ENCODE peak calls at places on chromosome 13, in five cellular contexts. X is suprapubic skin; V is activated CD8-positive, alpha-beta T cell treated with anti-CD3 and anti-CD28 coated beads for 36 hours; N is MCF 10A; B is stomach. I is an unnamed sample.

GRCh38 chr13:51912511-51913225 is 50.9 kb downstream of the CCDC70 start:
- DNase-seq in B (no peak), N (no peak), V (no peak), X (peak), I (no peak)

GRCh38 chr13:102147353-102147752 is 254.5 kb downstream of the FGF14 start:
- DNase-seq in X (no peak), V (no peak), N (no peak), B (no peak), I (no peak)

GRCh38 chr13:101942038-101942437 is 459.8 kb downstream of the FGF14 start:
- DNase-seq in B (no peak), N (peak), V (peak), X (no peak), I (no peak)

GRCh38 chr13:111090169-111090568 is 24.9 kb upstream of the ARHGEF7 start:
- DNase-seq in V (no peak), B (no peak), N (no peak), X (no peak), I (no peak)

GRCh38 chr13:106393776-106394175 is 141.7 kb downstream of the EFNB2 start:
- DNase-seq in N (peak), V (no peak), X (no peak), B (no peak), I (no peak)

GRCh38 chr13:33236021-33236420 is 49.5 kb downstream of the STARD13 start:
- DNase-seq in V (no peak), N (peak), B (no peak), X (no peak), I (no peak)

GRCh38 chr13:76769238-76769859 is 116.9 kb downstream of the KCTD12 start:
- DNase-seq in B (no peak), X (no peak), V (no peak), N (no peak), I (no peak)

GRCh38 chr13:28489536-28489935 is 5.4 kb downstream of the FLT1 start:
- DNase-seq in N (no peak), B (no peak), V (no peak), X (no peak), I (no peak)

GRCh38 chr13:39784347-39784746 is 128.9 kb downstream of the COG6 start:
- DNase-seq in V (no peak), B (no peak), X (no peak), N (no peak), I (no peak)

DNA sequence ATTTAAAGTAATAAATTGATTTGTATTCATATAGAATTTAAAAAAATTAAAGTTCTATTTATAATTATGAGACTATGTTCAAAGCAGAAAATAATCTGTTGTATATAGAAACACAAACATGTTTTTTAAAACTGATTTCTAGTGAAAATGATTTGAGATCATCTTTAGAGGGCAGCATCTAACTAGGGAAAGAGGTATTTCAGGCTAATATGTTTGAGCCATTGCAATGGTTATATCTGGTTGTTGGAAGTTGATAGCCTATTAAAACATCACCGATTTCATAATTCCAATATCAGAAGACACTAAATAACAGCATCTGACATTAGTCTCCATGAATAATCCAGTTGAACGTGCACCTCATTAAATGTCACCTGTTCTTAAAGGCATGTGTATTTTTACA is 79.8 kb upstream of the SLITRK6 start:
- DNase-seq in V (no peak), X (no peak), N (peak), B (no peak), I (no peak)
- TF ChIP-seq CTCF in V (no peak), X (no peak), N (no peak), B (no peak), I (no peak)

DNA sequence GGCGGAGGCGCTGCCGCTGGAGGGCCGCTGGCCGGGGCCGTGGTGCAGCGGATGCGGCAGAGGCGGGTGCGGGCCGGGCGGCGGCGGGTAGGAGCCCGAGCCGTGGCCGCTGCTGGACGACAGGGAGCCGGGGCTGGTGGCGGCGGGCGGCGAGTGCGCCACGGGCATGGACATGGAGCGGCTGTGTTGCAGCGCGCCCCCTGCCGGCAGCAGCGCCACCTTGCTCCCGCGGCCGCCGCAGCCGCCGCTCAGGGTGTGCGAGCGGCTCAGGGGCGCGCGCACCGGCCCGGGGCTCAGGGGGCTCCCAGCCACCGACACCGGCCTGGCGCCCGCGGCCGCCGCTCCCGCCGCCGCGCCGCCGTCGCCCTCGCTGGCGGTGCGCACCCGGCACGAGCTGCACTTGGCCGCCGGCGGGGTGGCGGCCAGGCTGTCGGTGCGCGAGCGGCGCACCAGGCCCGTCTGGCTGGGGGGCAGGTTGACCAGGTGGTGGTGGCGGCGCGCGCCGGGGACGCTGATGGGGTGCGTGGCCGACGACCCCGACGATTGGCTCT is 1.7 kb downstream of the IRS2 start:
- DNase-seq in V (peak), B (peak), N (peak), X (no peak), I (no peak)
- TF ChIP-seq CTCF in V (peak), B (no peak), N (peak), X (peak), I (peak)

GRCh38 chr13:44030615-44031014 is 150.9 kb downstream of the LACC1 start:
- DNase-seq in V (no peak), N (no peak), X (no peak), B (no peak), I (no peak)

GRCh38 chr13:44022196-44022595 is 142.5 kb downstream of the LACC1 start:
- DNase-seq in V (no peak), X (no peak), B (no peak), N (peak), I (no peak)

GRCh38 chr13:44024496-44025155 is 144.9 kb downstream of the LACC1 start:
- DNase-seq in X (no peak), N (peak), V (no peak), B (no peak), I (no peak)

GRCh38 chr13:44021422-44021821 is 141.7 kb downstream of the LACC1 start:
- DNase-seq in B (no peak), X (no peak), V (no peak), N (no peak), I (no peak)

GRCh38 chr13:44026194-44026593 is 146.5 kb downstream of the LACC1 start:
- DNase-seq in V (no peak), X (no peak), N (no peak), B (no peak), I (no peak)
- TF ChIP-seq CTCF in V (no peak), X (no peak), N (no peak), B (no peak), I (no peak)

DNA sequence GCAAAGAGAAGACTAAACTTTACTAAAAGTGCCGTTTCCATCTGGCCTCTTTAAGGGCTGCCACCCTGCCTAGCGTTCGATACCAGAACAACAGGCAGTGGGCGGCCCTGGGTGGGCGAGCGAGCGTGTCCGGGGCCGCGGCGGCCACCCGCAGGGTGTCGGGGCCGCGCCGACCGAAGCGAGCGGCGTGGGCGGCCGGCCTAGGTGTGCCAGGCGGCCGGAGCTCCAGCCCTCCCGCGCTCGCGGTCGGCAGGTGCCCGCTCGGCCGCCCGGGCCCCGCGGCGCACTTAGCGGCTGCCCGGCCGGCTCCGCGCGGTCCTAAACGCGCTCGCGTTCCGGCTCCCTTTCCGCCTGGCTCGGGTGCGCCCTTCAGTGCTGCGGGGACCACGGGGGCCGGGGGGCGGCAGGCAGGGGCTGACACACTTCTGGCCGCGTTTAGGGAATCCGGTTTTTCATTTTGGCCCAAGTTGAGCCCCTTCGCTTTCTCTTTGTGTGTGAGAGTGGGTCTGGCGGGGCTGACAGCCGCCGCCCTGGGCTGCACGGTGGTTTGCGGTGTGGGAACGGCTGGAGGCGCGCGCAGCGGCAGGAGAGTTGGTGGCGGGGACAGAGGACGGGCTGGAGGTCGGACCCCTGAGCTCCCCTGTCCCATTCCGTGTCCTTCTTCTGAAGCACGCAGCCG is 2.9 kb downstream of the FGF9 start:
- DNase-seq in V (peak), N (peak), B (peak), X (no peak), I (peak)
- TF ChIP-seq CTCF in V (no peak), N (no peak), B (no peak), X (no peak), I (peak)

GRCh38 chr13:112443191-112444000 is 67.2 kb downstream of the SPACA7 start:
- DNase-seq in X (peak), V (peak), N (no peak), B (peak), I (peak)
- TF ChIP-seq CTCF in X (no peak), V (no peak), N (no peak), B (no peak), I (peak)

GRCh38 chr13:50275392-50276063 is 260.3 kb downstream of the KCNRG start:
- DNase-seq in X (no peak), N (peak), B (no peak), V (peak), I (no peak)
- TF ChIP-seq CTCF in X (no peak), N (no peak), B (no peak), V (no peak), I (no peak)

GRCh38 chr13:60331249-60332012 is 65.6 kb upstream of the TDRD3 start:
- DNase-seq in B (no peak), N (no peak), V (no peak), X (no peak), I (no peak)

GRCh38 chr13:60328073-60328472 is 68.9 kb upstream of the TDRD3 start:
- DNase-seq in X (no peak), N (no peak), V (no peak), B (no peak), I (peak)

GRCh38 chr13:60326273-60326672 is 70.7 kb upstream of the TDRD3 start:
- DNase-seq in V (no peak), X (no peak), N (no peak), B (no peak), I (no peak)

GRCh38 chr13:60327551-60327950 is 69.5 kb upstream of the TDRD3 start:
- DNase-seq in V (no peak), X (no peak), B (no peak), N (no peak), I (no peak)

DNA sequence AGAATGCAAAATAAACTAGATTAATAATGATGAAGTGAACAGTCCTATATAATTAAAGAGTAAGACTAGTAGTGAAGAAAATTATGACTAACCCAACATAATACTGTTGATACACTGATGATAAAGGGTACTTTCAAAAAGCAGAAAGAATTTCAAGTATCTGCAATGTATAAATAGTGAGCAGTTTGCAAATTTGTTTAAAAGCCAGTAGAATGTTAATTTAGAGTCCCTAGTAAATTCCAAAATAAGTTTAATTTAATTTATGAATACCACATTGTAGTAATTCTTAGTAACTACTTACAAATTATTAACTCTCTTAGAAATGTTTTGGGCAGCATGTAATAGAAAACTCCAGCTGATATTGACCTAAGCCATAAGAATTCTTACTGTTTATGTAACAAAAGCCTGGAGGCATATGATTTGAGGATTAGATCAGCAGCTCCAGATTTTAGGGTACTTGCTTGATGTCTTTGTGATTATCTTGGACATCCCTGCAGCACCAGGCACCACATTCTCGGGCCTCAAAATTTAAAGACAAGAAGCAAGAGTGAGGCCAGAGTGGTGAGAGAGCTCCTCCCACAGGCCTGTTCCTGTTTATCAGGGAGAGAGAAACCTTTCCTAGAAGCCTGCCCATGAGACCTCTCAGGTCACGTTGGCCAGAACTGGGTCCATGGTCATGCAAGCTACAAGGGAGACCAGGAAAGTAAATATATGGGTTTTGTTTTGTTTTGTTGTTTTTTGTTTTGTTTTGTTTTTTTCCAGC is 67.6 kb upstream of the TDRD3 start:
- DNase-seq in N (peak), X (no peak), V (peak), B (peak), I (peak)
- TF ChIP-seq CTCF in N (peak), X (no peak), V (no peak), B (no peak), I (peak)

I was measured in GM13977.